ENCODE peak calls at places on chromosomes 6 and 20, in nine cellular contexts. T, I, B, M, X, W, J, D and Q are unnamed samples.

GRCh38 chr6:12012231-12012565 is at the start of gene HIVEP1:
- DNase-seq in T (peak), I (peak), B (peak), M (no peak), X (no peak), W (no peak), J (no peak), D (no peak), Q (no peak)

GRCh38 chr6:41970436-41970846 is 28.8 kb upstream of the CCND3 start:
- DNase-seq in T (peak), I (no peak), B (peak), M (peak), X (no peak), W (peak), J (peak), D (no peak), Q (no peak)

GRCh38 chr20:7029005-7029404 is 261.5 kb downstream of the BMP2 start:
- DNase-seq in T (peak), I (no peak), B (no peak), M (no peak), X (no peak), W (no peak), J (no peak), D (no peak), Q (no peak)

GRCh38 chr20:48841861-48842529 is 14.2 kb upstream of the PREX1 start:
- DNase-seq in T (no peak), I (no peak), B (peak), M (peak), X (no peak), W (no peak), J (peak), D (no peak), Q (no peak)

GRCh38 chr6:16432075-16433032 is 194.0 kb downstream of the GMPR start:
- DNase-seq in T (no peak), I (peak), B (no peak), M (no peak), X (no peak), W (no peak), J (peak), D (no peak), Q (no peak)

GRCh38 chr6:132598473-132598872 is 8.9 kb upstream of the TAAR5 start:
- DNase-seq in T (no peak), I (no peak), B (peak), M (peak), X (no peak), W (no peak), J (no peak), D (no peak), Q (no peak)

GRCh38 chr20:32433311-32434021 is 75.3 kb downstream of the ASXL1 start:
- DNase-seq in T (no peak), I (no peak), B (no peak), M (no peak), X (no peak), W (no peak), J (no peak), D (no peak), Q (no peak)

GRCh38 chr6:151209071-151209831 is 30.5 kb upstream of the AKAP12 start:
- DNase-seq in T (no peak), I (no peak), B (peak), M (peak), X (no peak), W (no peak), J (no peak), D (no peak), Q (no peak)

GRCh38 chr6:98044168-98044567 is 761.2 kb upstream of the MMS22L start:
- DNase-seq in T (no peak), I (no peak), B (no peak), M (no peak), X (no peak), W (no peak), J (no peak), D (no peak), Q (no peak)

GRCh38 chr6:1335367-1336037 is 23.6 kb downstream of the FOXQ1 start:
- DNase-seq in T (no peak), I (no peak), B (no peak), M (peak), X (no peak), W (no peak), J (peak), D (no peak), Q (no peak)

GRCh38 chr20:62704341-62704948 is 4.2 kb upstream of the NTSR1 start:
- DNase-seq in T (peak), I (peak), B (no peak), M (peak), X (no peak), W (no peak), J (peak), D (no peak), Q (no peak)

GRCh38 chr6:11969092-11969491 is 43.0 kb upstream of the HIVEP1 start:
- DNase-seq in T (no peak), I (no peak), B (no peak), M (no peak), X (no peak), W (no peak), J (peak), D (no peak), Q (no peak)

GRCh38 chr6:116572162-116572561 is 858 bp downstream of the RWDD1 start:
- DNase-seq in T (no peak), I (no peak), B (peak), M (no peak), X (no peak), W (no peak), J (peak), D (no peak), Q (no peak)

GRCh38 chr6:26534681-26535465 is 3.3 kb upstream of the HMGN4 start:
- DNase-seq in T (peak), I (no peak), B (no peak), M (no peak), X (no peak), W (no peak), J (no peak), D (no peak), Q (no peak)

GRCh38 chr6:155040946-155041345 is 45.8 kb downstream of the TIAM2 start:
- DNase-seq in T (peak), I (no peak), B (no peak), M (no peak), X (no peak), W (no peak), J (no peak), D (no peak), Q (no peak)